ENCODE peak calls at places on chromosomes 7 and 10, in four cellular contexts. One of them, this sample, is unnamed.

GRCh38 chr10:14439451-14440259 is 108.9 kb upstream of the FRMD4A start:
- DNase-seq in NB4: no peak
- DNase-seq in CD8-positive, alpha-beta T cell: no peak
- DNase-seq in thoracic aorta: no peak
- DNase-seq in this sample: no peak

GRCh38 chr10:72803119-72803505 is 90.4 kb upstream of the OIT3 start:
- DNase-seq in NB4: no peak
- DNase-seq in CD8-positive, alpha-beta T cell: no peak
- DNase-seq in thoracic aorta: no peak
- DNase-seq in this sample: no peak

GRCh38 chr10:67075381-67076001 is 149.7 kb downstream of the LRRTM3 start:
- DNase-seq in CD8-positive, alpha-beta T cell: no peak
- DNase-seq in NB4: no peak
- DNase-seq in thoracic aorta: no peak
- DNase-seq in this sample: no peak

GRCh38 chr10:129709101-129709500 is 242.1 kb downstream of the MGMT start:
- DNase-seq in NB4: no peak
- DNase-seq in thoracic aorta: no peak
- DNase-seq in CD8-positive, alpha-beta T cell: no peak
- DNase-seq in this sample: no peak

GRCh38 chr10:4181075-4181474 is 396.1 kb upstream of the KLF6 start:
- DNase-seq in NB4: no peak
- DNase-seq in CD8-positive, alpha-beta T cell: no peak
- DNase-seq in thoracic aorta: no peak
- DNase-seq in this sample: no peak

GRCh38 chr10:88493676-88494483 is 89.2 kb downstream of the RNLS start:
- DNase-seq in thoracic aorta: no peak
- DNase-seq in CD8-positive, alpha-beta T cell: no peak
- DNase-seq in NB4: no peak
- DNase-seq in this sample: no peak

GRCh38 chr7:111796671-111797070 is 234.4 kb upstream of the IMMP2L start:
- DNase-seq in thoracic aorta: no peak
- DNase-seq in NB4: peak
- DNase-seq in CD8-positive, alpha-beta T cell: no peak
- DNase-seq in this sample: no peak

GRCh38 chr7:100220833-100221718 is 1.3 kb downstream of the PVRIG start:
- DNase-seq in NB4: no peak
- DNase-seq in thoracic aorta: no peak
- DNase-seq in CD8-positive, alpha-beta T cell: peak
- DNase-seq in this sample: no peak

GRCh38 chr7:128860158-128861073 is 2.2 kb upstream of the ATP6V1F start:
- DNase-seq in thoracic aorta: no peak
- DNase-seq in CD8-positive, alpha-beta T cell: no peak
- DNase-seq in NB4: peak
- DNase-seq in this sample: no peak

GRCh38 chr10:78927257-78927995 is 141.3 kb upstream of the ZMIZ1 start:
- DNase-seq in CD8-positive, alpha-beta T cell: no peak
- DNase-seq in thoracic aorta: no peak
- DNase-seq in NB4: no peak
- DNase-seq in this sample: peak

GRCh38 chr10:86520871-86521619 is 547 bp downstream of the WAPL start:
- DNase-seq in CD8-positive, alpha-beta T cell: peak
- DNase-seq in thoracic aorta: no peak
- DNase-seq in NB4: peak
- DNase-seq in this sample: peak

GRCh38 chr10:129866894-129867293 is 97.2 kb downstream of the EBF3 start:
- DNase-seq in CD8-positive, alpha-beta T cell: no peak
- DNase-seq in NB4: no peak
- DNase-seq in thoracic aorta: no peak
- DNase-seq in this sample: no peak

GRCh38 chr7:100034871-100035510 is 14.6 kb upstream of the ZSCAN21 start:
- DNase-seq in thoracic aorta: no peak
- DNase-seq in NB4: no peak
- DNase-seq in CD8-positive, alpha-beta T cell: no peak
- DNase-seq in this sample: no peak

GRCh38 chr10:102233997-102234396 is 7.3 kb downstream of the PITX3 start:
- DNase-seq in NB4: no peak
- DNase-seq in CD8-positive, alpha-beta T cell: no peak
- DNase-seq in thoracic aorta: no peak
- DNase-seq in this sample: no peak

GRCh38 chr10:102230264-102230860 is 4.3 kb downstream of the ELOVL3 start:
- DNase-seq in thoracic aorta: no peak
- DNase-seq in NB4: peak
- DNase-seq in CD8-positive, alpha-beta T cell: peak
- DNase-seq in this sample: peak

GRCh38 chr10:102229810-102230263 is 3.7 kb downstream of the ELOVL3 start:
- DNase-seq in NB4: peak
- DNase-seq in CD8-positive, alpha-beta T cell: peak
- DNase-seq in thoracic aorta: no peak
- DNase-seq in this sample: peak

GRCh38 chr10:102231357-102232318 is 5.5 kb downstream of the ELOVL3 start:
- DNase-seq in CD8-positive, alpha-beta T cell: peak
- DNase-seq in NB4: peak
- DNase-seq in thoracic aorta: no peak
- DNase-seq in this sample: no peak

DNA sequence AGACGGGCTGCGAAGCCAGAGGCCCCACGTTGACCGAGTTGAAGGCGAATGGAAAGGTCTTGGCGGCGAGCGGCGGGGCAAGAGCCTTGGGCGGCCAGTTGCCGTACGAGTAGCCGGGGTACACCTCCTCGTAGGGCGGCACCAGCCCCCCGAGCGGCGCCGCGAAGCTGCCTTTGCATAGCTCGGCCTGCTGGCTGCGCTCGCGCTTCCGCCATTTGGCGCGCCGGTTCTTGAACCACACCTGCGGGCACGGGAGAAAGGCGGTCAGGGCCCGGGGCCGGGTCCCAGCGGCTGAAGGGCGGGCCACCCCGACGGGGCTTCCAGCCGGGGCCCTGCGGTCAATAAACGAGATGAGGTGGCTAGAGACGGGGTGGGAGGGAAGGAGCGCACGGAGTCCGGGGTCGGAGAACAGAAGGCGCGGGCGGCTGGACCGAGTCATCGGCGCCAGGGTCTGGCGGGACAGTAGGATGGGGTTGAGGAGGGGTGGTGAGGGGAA is 4.8 kb downstream of the ELOVL3 start:
- DNase-seq in NB4: peak
- DNase-seq in thoracic aorta: no peak
- DNase-seq in CD8-positive, alpha-beta T cell: peak
- DNase-seq in this sample: no peak
- H3K4me3 ChIP-seq in NB4: no peak
- H3K4me3 ChIP-seq in thoracic aorta: peak
- H3K4me3 ChIP-seq in CD8-positive, alpha-beta T cell: peak
- H3K4me3 ChIP-seq in this sample: peak

DNA sequence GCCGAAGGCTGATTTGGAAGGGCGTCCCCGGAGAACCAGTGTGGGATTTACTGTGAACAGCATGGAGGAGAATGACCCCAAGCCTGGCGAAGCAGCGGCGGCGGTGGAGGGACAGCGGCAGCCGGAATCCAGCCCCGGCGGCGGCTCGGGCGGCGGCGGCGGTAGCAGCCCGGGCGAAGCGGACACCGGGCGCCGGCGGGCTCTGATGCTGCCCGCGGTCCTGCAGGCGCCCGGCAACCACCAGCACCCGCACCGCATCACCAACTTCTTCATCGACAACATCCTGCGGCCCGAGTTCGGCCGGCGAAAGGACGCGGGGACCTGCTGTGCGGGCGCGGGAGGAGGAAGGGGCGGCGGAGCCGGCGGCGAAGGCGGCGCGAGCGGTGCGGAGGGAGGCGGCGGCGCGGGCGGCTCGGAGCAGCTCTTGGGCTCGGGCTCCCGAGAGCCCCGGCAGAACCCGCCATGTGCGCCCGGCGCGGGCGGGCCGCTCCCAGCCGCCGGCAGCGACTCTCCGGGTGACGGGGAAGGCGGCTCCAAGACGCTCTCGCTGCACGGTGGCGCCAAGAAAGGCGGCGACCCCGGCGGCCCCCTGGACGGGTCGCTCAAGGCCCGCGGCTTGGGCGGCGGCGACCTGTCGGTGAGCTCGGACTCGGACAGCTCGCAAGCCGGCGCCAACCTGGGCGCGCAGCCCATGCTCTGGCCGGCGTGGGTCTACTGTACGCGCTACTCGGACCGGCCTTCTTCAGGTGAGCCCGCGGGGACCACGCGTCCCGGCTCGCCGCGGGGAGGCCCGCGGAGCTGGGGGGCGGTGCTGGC is 596 bp downstream of the EN2 start:
- DNase-seq in CD8-positive, alpha-beta T cell: no peak
- DNase-seq in thoracic aorta: no peak
- DNase-seq in NB4: no peak
- DNase-seq in this sample: no peak
- H3K4me3 ChIP-seq in CD8-positive, alpha-beta T cell: peak
- H3K4me3 ChIP-seq in thoracic aorta: peak
- H3K4me3 ChIP-seq in NB4: no peak
- H3K4me3 ChIP-seq in this sample: peak

DNA sequence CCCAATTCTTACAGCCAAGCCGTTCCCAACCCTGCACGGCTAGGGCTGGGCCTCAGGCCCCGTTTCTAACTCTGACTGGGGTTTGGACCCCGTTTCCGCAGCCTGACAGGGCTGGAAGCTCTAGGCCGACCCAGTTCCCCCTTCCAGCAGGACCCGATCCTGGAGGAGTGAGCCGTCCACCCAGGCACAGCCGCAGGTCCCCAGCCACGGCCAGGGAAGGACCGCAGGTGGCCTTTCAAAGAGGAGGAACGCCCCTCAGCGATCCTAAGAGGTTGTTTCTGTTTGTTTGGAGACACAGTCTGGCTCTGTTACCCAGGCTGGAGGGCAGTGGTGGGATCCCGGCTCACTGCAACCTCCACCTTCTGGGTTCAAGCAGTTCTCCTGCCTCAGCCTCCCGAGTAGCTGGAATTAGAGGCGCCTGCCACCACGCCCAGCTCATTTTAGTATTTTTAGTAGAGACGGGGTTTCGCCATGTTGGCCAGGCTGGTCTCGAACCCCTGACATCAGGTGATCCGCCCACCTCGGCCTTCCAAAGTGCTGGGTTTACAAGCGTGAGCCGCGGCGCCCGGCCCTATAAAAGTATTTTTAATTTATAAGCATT is 778 bp upstream of the GET4 start:
- DNase-seq in CD8-positive, alpha-beta T cell: no peak
- DNase-seq in NB4: no peak
- DNase-seq in thoracic aorta: no peak
- DNase-seq in this sample: no peak
- H3K4me3 ChIP-seq in CD8-positive, alpha-beta T cell: no peak
- H3K4me3 ChIP-seq in NB4: no peak
- H3K4me3 ChIP-seq in thoracic aorta: peak
- H3K4me3 ChIP-seq in this sample: peak

GRCh38 chr10:49230004-49230403 is 41.8 kb upstream of the TMEM273 start:
- DNase-seq in thoracic aorta: no peak
- DNase-seq in NB4: no peak
- DNase-seq in CD8-positive, alpha-beta T cell: no peak
- DNase-seq in this sample: no peak
- H3K4me3 ChIP-seq in thoracic aorta: no peak
- H3K4me3 ChIP-seq in NB4: no peak
- H3K4me3 ChIP-seq in CD8-positive, alpha-beta T cell: no peak
- H3K4me3 ChIP-seq in this sample: no peak